ENCODE peak calls at places on chromosome 12, in seven cellular contexts. One of them, this sample, is unnamed.

GRCh38 chr12:1914116-1914911 is 4.1 kb downstream of the CACNA2D4 start:
- DNase-seq in SK-N-SH: peak; percentile 12
- DNase-seq in astrocyte of the spinal cord: no peak
- DNase-seq in mucosa of descending colon: no peak
- DNase-seq in hepatocyte: no peak
- DNase-seq in ovary: no peak
- DNase-seq in Peyer's patch: no peak
- DNase-seq in this sample: no peak

GRCh38 chr12:27193854-27194544 is 50.1 kb upstream of the STK38L start:
- DNase-seq in SK-N-SH: peak; percentile 45
- DNase-seq in astrocyte of the spinal cord: peak; percentile 92
- DNase-seq in mucosa of descending colon: no peak
- DNase-seq in hepatocyte: peak; percentile 38
- DNase-seq in ovary: no peak
- DNase-seq in Peyer's patch: no peak
- DNase-seq in this sample: peak; percentile 52

GRCh38 chr12:130555628-130556485 is 160.2 kb downstream of the RIMBP2 start:
- DNase-seq in SK-N-SH: peak; percentile 81
- DNase-seq in astrocyte of the spinal cord: no peak
- DNase-seq in mucosa of descending colon: no peak
- DNase-seq in hepatocyte: peak; percentile 42
- DNase-seq in ovary: no peak
- DNase-seq in Peyer's patch: no peak
- DNase-seq in this sample: no peak

GRCh38 chr12:59580050-59580449 is 15.8 kb upstream of the SLC16A7 start:
- DNase-seq in SK-N-SH: no peak
- DNase-seq in astrocyte of the spinal cord: no peak
- DNase-seq in mucosa of descending colon: no peak
- DNase-seq in hepatocyte: no peak
- DNase-seq in ovary: no peak
- DNase-seq in Peyer's patch: no peak
- DNase-seq in this sample: no peak

GRCh38 chr12:111368291-111368683 is 608 bp downstream of the PHETA1 start:
- DNase-seq in SK-N-SH: no peak
- DNase-seq in astrocyte of the spinal cord: no peak
- DNase-seq in mucosa of descending colon: peak; percentile 71
- DNase-seq in hepatocyte: peak; percentile 30
- DNase-seq in ovary: peak; percentile 40
- DNase-seq in Peyer's patch: peak; percentile 73
- DNase-seq in this sample: no peak

GRCh38 chr12:89551747-89552146 is 25.9 kb upstream of the POC1B start:
- DNase-seq in SK-N-SH: no peak
- DNase-seq in astrocyte of the spinal cord: no peak
- DNase-seq in mucosa of descending colon: no peak
- DNase-seq in hepatocyte: no peak
- DNase-seq in ovary: no peak
- DNase-seq in Peyer's patch: no peak
- DNase-seq in this sample: no peak

GRCh38 chr12:21476949-21477348 is 24.5 kb downstream of the RECQL start:
- DNase-seq in SK-N-SH: no peak
- DNase-seq in astrocyte of the spinal cord: peak; percentile 75
- DNase-seq in mucosa of descending colon: no peak
- DNase-seq in hepatocyte: no peak
- DNase-seq in ovary: no peak
- DNase-seq in Peyer's patch: no peak
- DNase-seq in this sample: peak; percentile 44

GRCh38 chr12:112368856-112369255 is 13.4 kb downstream of the HECTD4 start:
- DNase-seq in SK-N-SH: no peak
- DNase-seq in astrocyte of the spinal cord: no peak
- DNase-seq in mucosa of descending colon: no peak
- DNase-seq in hepatocyte: no peak
- DNase-seq in ovary: no peak
- DNase-seq in Peyer's patch: no peak
- DNase-seq in this sample: no peak

GRCh38 chr12:124115976-124116690 is 143.1 kb downstream of the ZNF664 start:
- DNase-seq in SK-N-SH: no peak
- DNase-seq in astrocyte of the spinal cord: no peak
- DNase-seq in mucosa of descending colon: no peak
- DNase-seq in hepatocyte: no peak
- DNase-seq in ovary: no peak
- DNase-seq in Peyer's patch: no peak
- DNase-seq in this sample: no peak

GRCh38 chr12:48001426-48002178 is 2.7 kb downstream of the COL2A1 start:
- DNase-seq in SK-N-SH: peak; percentile 77
- DNase-seq in astrocyte of the spinal cord: peak; percentile 29
- DNase-seq in mucosa of descending colon: peak; percentile 65
- DNase-seq in hepatocyte: peak; percentile 76
- DNase-seq in ovary: no peak
- DNase-seq in Peyer's patch: peak; percentile 65
- DNase-seq in this sample: peak; percentile 69

GRCh38 chr12:17975239-17975638 is 114.8 kb downstream of the RERGL start:
- DNase-seq in SK-N-SH: no peak
- DNase-seq in astrocyte of the spinal cord: no peak
- DNase-seq in mucosa of descending colon: no peak
- DNase-seq in hepatocyte: no peak
- DNase-seq in ovary: no peak
- DNase-seq in Peyer's patch: no peak
- DNase-seq in this sample: no peak

GRCh38 chr12:31217356-31218130 is 108.4 kb downstream of the SINHCAF start:
- DNase-seq in SK-N-SH: no peak
- DNase-seq in astrocyte of the spinal cord: no peak
- DNase-seq in mucosa of descending colon: no peak
- DNase-seq in hepatocyte: no peak
- DNase-seq in ovary: no peak
- DNase-seq in Peyer's patch: no peak
- DNase-seq in this sample: no peak

GRCh38 chr12:42504049-42504448 is 85.5 kb downstream of the PRICKLE1 start:
- DNase-seq in SK-N-SH: peak; percentile 36
- DNase-seq in astrocyte of the spinal cord: peak; percentile 32
- DNase-seq in mucosa of descending colon: no peak
- DNase-seq in hepatocyte: peak; percentile 65
- DNase-seq in ovary: peak; percentile 27
- DNase-seq in Peyer's patch: no peak
- DNase-seq in this sample: peak; percentile 26

GRCh38 chr12:89368386-89368785 is 16.1 kb upstream of the DUSP6 start:
- DNase-seq in SK-N-SH: no peak
- DNase-seq in astrocyte of the spinal cord: no peak
- DNase-seq in mucosa of descending colon: no peak
- DNase-seq in hepatocyte: no peak
- DNase-seq in ovary: no peak
- DNase-seq in Peyer's patch: no peak
- DNase-seq in this sample: no peak

GRCh38 chr12:34398706-34399630 is 376.7 kb downstream of the ALG10 start:
- DNase-seq in SK-N-SH: peak; percentile 1
- DNase-seq in astrocyte of the spinal cord: no peak
- DNase-seq in mucosa of descending colon: peak; percentile 3
- DNase-seq in hepatocyte: peak; percentile 2
- DNase-seq in ovary: peak; percentile 6
- DNase-seq in Peyer's patch: peak; percentile 37
- DNase-seq in this sample: no peak

GRCh38 chr12:25960176-25960575 is 1.7 kb downstream of the RASSF8 start:
- DNase-seq in SK-N-SH: peak; percentile 55
- DNase-seq in astrocyte of the spinal cord: peak; percentile 58
- DNase-seq in mucosa of descending colon: no peak
- DNase-seq in hepatocyte: peak; percentile 48
- DNase-seq in ovary: peak; percentile 46
- DNase-seq in Peyer's patch: no peak
- DNase-seq in this sample: peak; percentile 17

GRCh38 chr12:45357547-45358417 is 141.9 kb downstream of the ANO6 start:
- DNase-seq in SK-N-SH: peak; percentile 36
- DNase-seq in astrocyte of the spinal cord: no peak
- DNase-seq in mucosa of descending colon: no peak
- DNase-seq in hepatocyte: no peak
- DNase-seq in ovary: peak; percentile 83
- DNase-seq in Peyer's patch: no peak
- DNase-seq in this sample: no peak

GRCh38 chr12:100955139-100955538 is 160.6 kb downstream of the ANO4 start:
- DNase-seq in SK-N-SH: no peak
- DNase-seq in astrocyte of the spinal cord: peak; percentile 90
- DNase-seq in mucosa of descending colon: no peak
- DNase-seq in hepatocyte: peak; percentile 44
- DNase-seq in ovary: no peak
- DNase-seq in Peyer's patch: no peak
- DNase-seq in this sample: peak; percentile 25

GRCh38 chr12:34244608-34245007 is 222.3 kb downstream of the ALG10 start:
- DNase-seq in SK-N-SH: no peak
- DNase-seq in astrocyte of the spinal cord: no peak
- DNase-seq in mucosa of descending colon: no peak
- DNase-seq in hepatocyte: no peak
- DNase-seq in ovary: no peak
- DNase-seq in Peyer's patch: no peak
- DNase-seq in this sample: no peak

GRCh38 chr12:100926669-100927248 is 132.2 kb downstream of the ANO4 start:
- DNase-seq in SK-N-SH: no peak
- DNase-seq in astrocyte of the spinal cord: peak; percentile 33
- DNase-seq in mucosa of descending colon: no peak
- DNase-seq in hepatocyte: peak; percentile 68
- DNase-seq in ovary: no peak
- DNase-seq in Peyer's patch: no peak
- DNase-seq in this sample: peak; percentile 60

GRCh38 chr12:26493656-26494055 is 298.3 kb downstream of the SSPN start:
- DNase-seq in SK-N-SH: no peak
- DNase-seq in astrocyte of the spinal cord: no peak
- DNase-seq in mucosa of descending colon: no peak
- DNase-seq in hepatocyte: no peak
- DNase-seq in ovary: no peak
- DNase-seq in Peyer's patch: no peak
- DNase-seq in this sample: peak; percentile 86

GRCh38 chr12:89108265-89108664 is 244.0 kb downstream of the DUSP6 start:
- DNase-seq in SK-N-SH: no peak
- DNase-seq in astrocyte of the spinal cord: no peak
- DNase-seq in mucosa of descending colon: no peak
- DNase-seq in hepatocyte: no peak
- DNase-seq in ovary: no peak
- DNase-seq in Peyer's patch: no peak
- DNase-seq in this sample: no peak

GRCh38 chr12:93991882-93992415 is 156.4 kb upstream of the PLXNC1 start:
- DNase-seq in SK-N-SH: no peak
- DNase-seq in astrocyte of the spinal cord: no peak
- DNase-seq in mucosa of descending colon: no peak
- DNase-seq in hepatocyte: no peak
- DNase-seq in ovary: no peak
- DNase-seq in Peyer's patch: no peak
- DNase-seq in this sample: no peak
- TF ChIP-seq CTCF in SK-N-SH: no peak
- TF ChIP-seq CTCF in astrocyte of the spinal cord: no peak
- TF ChIP-seq CTCF in mucosa of descending colon: no peak
- TF ChIP-seq CTCF in hepatocyte: no peak
- TF ChIP-seq CTCF in ovary: no peak
- TF ChIP-seq CTCF in Peyer's patch: no peak
- TF ChIP-seq CTCF in this sample: no peak

GRCh38 chr12:6507102-6507998 is 13.4 kb downstream of the NCAPD2 start:
- DNase-seq in SK-N-SH: no peak
- DNase-seq in astrocyte of the spinal cord: peak; percentile 20
- DNase-seq in mucosa of descending colon: no peak
- DNase-seq in hepatocyte: no peak
- DNase-seq in ovary: no peak
- DNase-seq in Peyer's patch: no peak
- DNase-seq in this sample: peak; percentile 43
- H3K4me3 ChIP-seq in SK-N-SH: no peak overlapping the region
- H3K4me3 ChIP-seq in astrocyte of the spinal cord: no peak overlapping the region
- H3K4me3 ChIP-seq in mucosa of descending colon: no peak overlapping the region
- H3K4me3 ChIP-seq in hepatocyte: no peak overlapping the region
- H3K4me3 ChIP-seq in ovary: no peak overlapping the region
- H3K4me3 ChIP-seq in Peyer's patch: no peak overlapping the region
- H3K4me3 ChIP-seq in this sample: no peak overlapping the region

GRCh38 chr12:96210376-96211055 is 16.3 kb downstream of the ELK3 start:
- DNase-seq in SK-N-SH: no peak
- DNase-seq in astrocyte of the spinal cord: no peak
- DNase-seq in mucosa of descending colon: peak; percentile 30
- DNase-seq in hepatocyte: no peak
- DNase-seq in ovary: no peak
- DNase-seq in Peyer's patch: no peak
- DNase-seq in this sample: no peak

GRCh38 chr12:96208346-96208745 is 14.2 kb downstream of the ELK3 start:
- DNase-seq in SK-N-SH: no peak
- DNase-seq in astrocyte of the spinal cord: peak; percentile 73
- DNase-seq in mucosa of descending colon: no peak
- DNase-seq in hepatocyte: no peak
- DNase-seq in ovary: no peak
- DNase-seq in Peyer's patch: no peak
- DNase-seq in this sample: peak; percentile 70

GRCh38 chr12:96211989-96212388 is 17.8 kb downstream of the ELK3 start:
- DNase-seq in SK-N-SH: no peak
- DNase-seq in astrocyte of the spinal cord: no peak
- DNase-seq in mucosa of descending colon: no peak
- DNase-seq in hepatocyte: no peak
- DNase-seq in ovary: no peak
- DNase-seq in Peyer's patch: no peak
- DNase-seq in this sample: no peak

GRCh38 chr12:96206957-96207356 is 12.8 kb downstream of the ELK3 start:
- DNase-seq in SK-N-SH: no peak
- DNase-seq in astrocyte of the spinal cord: no peak
- DNase-seq in mucosa of descending colon: no peak
- DNase-seq in hepatocyte: no peak
- DNase-seq in ovary: no peak
- DNase-seq in Peyer's patch: no peak
- DNase-seq in this sample: no peak

GRCh38 chr12:96208801-96209534 is 14.8 kb downstream of the ELK3 start:
- DNase-seq in SK-N-SH: no peak
- DNase-seq in astrocyte of the spinal cord: no peak
- DNase-seq in mucosa of descending colon: no peak
- DNase-seq in hepatocyte: no peak
- DNase-seq in ovary: no peak
- DNase-seq in Peyer's patch: no peak
- DNase-seq in this sample: no peak
- TF ChIP-seq CTCF in SK-N-SH: peak; percentile 36
- TF ChIP-seq CTCF in astrocyte of the spinal cord: peak; percentile 4
- TF ChIP-seq CTCF in mucosa of descending colon: no peak
- TF ChIP-seq CTCF in hepatocyte: peak; percentile 25
- TF ChIP-seq CTCF in ovary: no peak
- TF ChIP-seq CTCF in Peyer's patch: no peak
- TF ChIP-seq CTCF in this sample: peak; percentile 20

GRCh38 chr12:57740656-57741412 is 2.3 kb upstream of the AGAP2 start:
- DNase-seq in SK-N-SH: no peak
- DNase-seq in astrocyte of the spinal cord: no peak
- DNase-seq in mucosa of descending colon: peak; percentile 52
- DNase-seq in hepatocyte: no peak
- DNase-seq in ovary: no peak
- DNase-seq in Peyer's patch: no peak
- DNase-seq in this sample: no peak

GRCh38 chr12:57739914-57740538 is 1.5 kb upstream of the AGAP2 start:
- DNase-seq in SK-N-SH: no peak
- DNase-seq in astrocyte of the spinal cord: no peak
- DNase-seq in mucosa of descending colon: no peak
- DNase-seq in hepatocyte: no peak
- DNase-seq in ovary: no peak
- DNase-seq in Peyer's patch: no peak
- DNase-seq in this sample: no peak

GRCh38 chr12:57738661-57739237 is at the start of gene AGAP2:
- DNase-seq in SK-N-SH: peak; percentile 91
- DNase-seq in astrocyte of the spinal cord: no peak
- DNase-seq in mucosa of descending colon: no peak
- DNase-seq in hepatocyte: no peak
- DNase-seq in ovary: no peak
- DNase-seq in Peyer's patch: no peak
- DNase-seq in this sample: no peak

GRCh38 chr12:57738142-57738474 is 434 bp downstream of the AGAP2 start:
- DNase-seq in SK-N-SH: no peak
- DNase-seq in astrocyte of the spinal cord: no peak
- DNase-seq in mucosa of descending colon: peak; percentile 25
- DNase-seq in hepatocyte: no peak
- DNase-seq in ovary: no peak
- DNase-seq in Peyer's patch: no peak
- DNase-seq in this sample: no peak

GRCh38 chr12:57739387-57739786 is 845 bp upstream of the AGAP2 start:
- DNase-seq in SK-N-SH: no peak
- DNase-seq in astrocyte of the spinal cord: no peak
- DNase-seq in mucosa of descending colon: no peak
- DNase-seq in hepatocyte: no peak
- DNase-seq in ovary: no peak
- DNase-seq in Peyer's patch: no peak
- DNase-seq in this sample: no peak
- H3K4me3 ChIP-seq in SK-N-SH: no peak overlapping the region
- H3K4me3 ChIP-seq in astrocyte of the spinal cord: no peak overlapping the region
- H3K4me3 ChIP-seq in mucosa of descending colon: no peak overlapping the region
- H3K4me3 ChIP-seq in hepatocyte: no peak overlapping the region
- H3K4me3 ChIP-seq in ovary: no peak overlapping the region
- H3K4me3 ChIP-seq in Peyer's patch: no peak overlapping the region
- H3K4me3 ChIP-seq in this sample: no peak overlapping the region